ENCODE peak calls at places on chromosomes 13 and 19, in five cellular contexts. T, Q, E, G and C are unnamed samples.

GRCh38 chr13:22744688-22745452 is 435.9 kb upstream of the SGCG start:
- DNase-seq in T (no peak), Q (no peak), E (no peak), G (no peak), C (no peak)

GRCh38 chr19:54574527-54575056 is 1.0 kb downstream of the LILRA2 start:
- DNase-seq in T (no peak), Q (no peak), E (no peak), G (no peak), C (no peak)

GRCh38 chr19:35265126-35265995 is 3.4 kb upstream of the USF2 start:
- DNase-seq in T (peak; percentile 28), Q (peak; percentile 21), E (no peak), G (no peak), C (no peak)

GRCh38 chr19:54684537-54684936 is 21.8 kb downstream of the LILRB4 start:
- DNase-seq in T (no peak), Q (no peak), E (no peak), G (no peak), C (no peak)

GRCh38 chr13:27035892-27036235 is 135.7 kb downstream of the USP12 start:
- DNase-seq in T (no peak), Q (no peak), E (no peak), G (no peak), C (no peak)

GRCh38 chr19:52566121-52566520 is 4.0 kb upstream of the ZNF701 start:
- DNase-seq in T (no peak), Q (no peak), E (no peak), G (no peak), C (no peak)

GRCh38 chr13:91417660-91418325 is 19.4 kb downstream of the GPC5 start:
- DNase-seq in T (no peak), Q (no peak), E (no peak), G (no peak), C (no peak)

GRCh38 chr19:9914001-9914314 is 22.4 kb downstream of the OLFM2 start:
- DNase-seq in T (no peak), Q (no peak), E (no peak), G (no peak), C (no peak)

GRCh38 chr13:51802601-51803000 is 1.4 kb downstream of the DHRS12 start:
- DNase-seq in T (no peak), Q (no peak), E (no peak), G (no peak), C (no peak)

GRCh38 chr19:17234911-17235617 is 9.0 kb downstream of the OCEL1 start:
- DNase-seq in T (peak; percentile 64), Q (peak; percentile 79), E (no peak), G (peak; percentile 67), C (no peak)

GRCh38 chr19:12946092-12946845 is 607 bp downstream of the RAD23A start:
- DNase-seq in T (peak; percentile 52), Q (peak; percentile 84), E (no peak), G (no peak), C (no peak)

GRCh38 chr13:40069173-40070044 is 413.9 kb downstream of the COG6 start:
- DNase-seq in T (peak; percentile 87), Q (peak; percentile 79), E (no peak), G (peak; percentile 74), C (no peak)

GRCh38 chr13:33154911-33155310 is 130.6 kb downstream of the STARD13 start:
- DNase-seq in T (no peak), Q (no peak), E (no peak), G (no peak), C (no peak)

GRCh38 chr19:54030895-54031586 is 32.7 kb downstream of the VSTM1 start:
- DNase-seq in T (no peak), Q (no peak), E (no peak), G (no peak), C (no peak)

GRCh38 chr19:50357178-50358100 is 8.0 kb downstream of the NAPSA start:
- DNase-seq in T (peak; percentile 80), Q (peak; percentile 87), E (no peak), G (peak; percentile 90), C (no peak)

GRCh38 chr13:98848736-98849135 is 96.3 kb upstream of the SLC15A1 start:
- DNase-seq in T (no peak), Q (no peak), E (no peak), G (no peak), C (no peak)

GRCh38 chr13:68506888-68507551 is 1276.9 kb upstream of the PCDH9 start:
- DNase-seq in T (no peak), Q (no peak), E (no peak), G (no peak), C (no peak)

GRCh38 chr13:30308548-30308947 is 1.2 kb upstream of the KATNAL1 start:
- DNase-seq in T (no peak), Q (no peak), E (no peak), G (no peak), C (no peak)

GRCh38 chr19:48271531-48272151 is 1.8 kb downstream of the ZNF114 start:
- DNase-seq in T (peak; percentile 28), Q (peak; percentile 37), E (no peak), G (no peak), C (no peak)

GRCh38 chr19:27776020-27776419 is 1436.9 kb downstream of the UQCRFS1 start:
- DNase-seq in T (no peak), Q (no peak), E (no peak), G (no peak), C (no peak)

GRCh38 chr19:2627855-2628254 is 74.6 kb downstream of the GNG7 start:
- DNase-seq in T (no peak), Q (no peak), E (no peak), G (no peak), C (no peak)

GRCh38 chr13:27921421-27921960 is 1.7 kb downstream of the PDX1 start:
- DNase-seq in T (no peak), Q (no peak), E (no peak), G (no peak), C (no peak)

GRCh38 chr13:45167611-45168554 is 33.0 kb downstream of the KCTD4 start:
- DNase-seq in T (no peak), Q (no peak), E (no peak), G (no peak), C (no peak)

GRCh38 chr13:35549481-35549880 is 73.0 kb upstream of the MAB21L1 start:
- DNase-seq in T (no peak), Q (no peak), E (peak; percentile 9), G (no peak), C (peak; percentile 18)

DNA sequence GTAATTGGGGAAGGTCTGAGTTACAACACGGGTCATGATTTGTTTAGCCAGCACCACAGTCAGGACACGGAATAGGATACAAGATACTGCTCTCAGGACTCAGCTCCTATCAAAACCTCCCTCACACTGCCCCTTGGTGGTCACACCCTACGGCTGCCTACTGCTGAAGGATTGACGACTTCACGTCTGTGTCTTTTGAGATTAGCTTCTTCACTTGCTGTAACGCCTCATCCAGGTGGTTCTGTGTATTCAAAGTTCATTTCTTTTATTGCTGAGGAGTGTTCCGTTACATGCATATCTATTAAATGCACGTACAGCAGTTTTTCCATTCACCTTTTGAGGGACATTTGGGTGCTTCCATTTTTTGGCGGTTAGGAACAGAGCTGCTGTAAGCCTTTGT is 46.3 kb downstream of the URI1 start:
- DNase-seq in T (no peak), Q (no peak), E (no peak), G (no peak), C (no peak)
- H3K4me3 ChIP-seq in T (no peak overlapping the region), Q (no peak overlapping the region), E (no peak overlapping the region), G (no peak overlapping the region), C (no peak overlapping the region)

GRCh38 chr13:80379245-80379644 is 38.3 kb upstream of the SPRY2 start:
- DNase-seq in T (no peak), Q (no peak), E (peak; percentile 13), G (no peak), C (peak; percentile 69)
- TF ChIP-seq CTCF in T (no peak), Q (no peak), E (no peak), G (no peak), C (no peak)

GRCh38 chr13:48068952-48069351 is 26.0 kb downstream of the MED4 start:
- DNase-seq in T (no peak), Q (no peak), E (no peak), G (no peak), C (no peak)

GRCh38 chr13:48070942-48071341 is 24.0 kb downstream of the MED4 start:
- DNase-seq in T (no peak), Q (no peak), E (no peak), G (no peak), C (no peak)

GRCh38 chr13:48069573-48069972 is 25.3 kb downstream of the MED4 start:
- DNase-seq in T (no peak), Q (no peak), E (no peak), G (no peak), C (no peak)

GRCh38 chr13:48066310-48066989 is 28.5 kb downstream of the MED4 start:
- DNase-seq in T (no peak), Q (no peak), E (no peak), G (no peak), C (no peak)

GRCh38 chr13:48068036-48068435 is 26.9 kb downstream of the MED4 start:
- DNase-seq in T (no peak), Q (no peak), E (no peak), G (no peak), C (no peak)
- H3K36me3 ChIP-seq in T (no peaks in the 10 kb centered on the region), Q (peaks cover 2% of the 10 kb centered on the region), E (peaks cover 5% of the 10 kb centered on the region), G (no peaks in the 10 kb centered on the region), C (peaks cover 3% of the 10 kb centered on the region)

GRCh38 chr13:48978942-48979601 is 3.4 kb downstream of the FNDC3A start:
- DNase-seq in T (no peak), Q (no peak), E (no peak), G (no peak), C (no peak)
- H3K4me3 ChIP-seq in T (no peak overlapping the region), Q (no peak overlapping the region), E (no peak overlapping the region), G (no peak overlapping the region), C (no peak overlapping the region)

GRCh38 chr19:45508931-45509691 is 1.8 kb downstream of the VASP start:
- DNase-seq in T (peak; percentile 86), Q (peak; percentile 88), E (no peak), G (peak; percentile 80), C (no peak)
- TF ChIP-seq CTCF in T (no peak), Q (no peak), E (no peak), G (no peak), C (no peak)

GRCh38 chr19:324716-325115 is 19.9 kb downstream of the MIER2 start:
- DNase-seq in T (no peak), Q (no peak), E (no peak), G (no peak), C (no peak)
- H3K36me3 ChIP-seq in T (no peaks in the 10 kb centered on the region), Q (peaks cover 6% of the 10 kb centered on the region), E (peaks cover 46% of the 10 kb centered on the region), G (no peaks in the 10 kb centered on the region), C (peaks cover 7% of the 10 kb centered on the region)